ENCODE peak calls at places on chromosomes 7 and 10, in six cellular contexts. C is IMR-90, D is neural crest cell, G is keratinocyte, E is body of pancreas, N is OCI-LY7. M is an unnamed sample.
A peak's percentile ranks its signal among the peaks of the same experiment; 100 is the strongest.

GRCh38 chr10:33509231-33509871 is 174.9 kb upstream of the NRP1 start:
- DNase-seq in C (peak; percentile 84), D (no peak), G (peak; percentile 77), E (peak; percentile 70), N (no peak), M (no peak)

GRCh38 chr10:94936721-94937120 is 1.7 kb upstream of the CYP2C9 start:
- DNase-seq in C (no peak), D (no peak), G (no peak), E (no peak), N (no peak), M (no peak)

GRCh38 chr7:2635148-2635668 is 3.4 kb downstream of the TTYH3 start:
- DNase-seq in C (no peak), D (no peak), G (no peak), E (no peak), N (no peak), M (no peak)

GRCh38 chr10:35843524-35844171 is 201.6 kb upstream of the FZD8 start:
- DNase-seq in C (no peak), D (no peak), G (no peak), E (no peak), N (no peak), M (peak; percentile 24)

GRCh38 chr7:22001345-22002004 is 55.8 kb upstream of the CDCA7L start:
- DNase-seq in C (peak; percentile 80), D (peak; percentile 57), G (peak; percentile 61), E (no peak), N (peak; percentile 67), M (no peak)

GRCh38 chr10:13885238-13885990 is 298.6 kb downstream of the PRPF18 start:
- DNase-seq in C (no peak), D (peak; percentile 16), G (no peak), E (no peak), N (no peak), M (no peak)

GRCh38 chr10:96832721-96833219 is 672 bp downstream of the LCOR start:
- DNase-seq in C (peak; percentile 67), D (peak; percentile 76), G (no peak), E (peak; percentile 83), N (peak; percentile 88), M (peak; percentile 91)

GRCh38 chr10:34667177-34667576 is 147.9 kb downstream of the PARD3 start:
- DNase-seq in C (no peak), D (no peak), G (no peak), E (no peak), N (no peak), M (no peak)

GRCh38 chr7:40586197-40586596 is 451.4 kb downstream of the SUGCT start:
- DNase-seq in C (peak; percentile 83), D (no peak), G (peak; percentile 21), E (no peak), N (no peak), M (no peak)

GRCh38 chr7:2202901-2203550 is 29.7 kb downstream of the MAD1L1 start:
- DNase-seq in C (no peak), D (no peak), G (no peak), E (no peak), N (no peak), M (no peak)

GRCh38 chr10:79069325-79070090 is 742 bp downstream of the ZMIZ1 start:
- DNase-seq in C (no peak), D (peak; percentile 22), G (no peak), E (peak; percentile 45), N (peak; percentile 44), M (peak; percentile 59)

GRCh38 chr7:134669845-134670373 is 23.3 kb downstream of the BPGM start:
- DNase-seq in C (peak; percentile 96), D (no peak), G (peak; percentile 91), E (peak; percentile 71), N (peak; percentile 10), M (no peak)

GRCh38 chr10:58733436-58733835 is 220.8 kb downstream of the BICC1 start:
- DNase-seq in C (no peak), D (no peak), G (no peak), E (no peak), N (no peak), M (peak; percentile 17)

GRCh38 chr7:157004050-157004838 is 6.2 kb downstream of the MNX1 start:
- DNase-seq in C (peak; percentile 13), D (no peak), G (no peak), E (peak; percentile 34), N (no peak), M (peak; percentile 67)

GRCh38 chr7:150388306-150388705 is 9.2 kb downstream of the ZNF775 start:
- DNase-seq in C (no peak), D (no peak), G (no peak), E (no peak), N (no peak), M (no peak)

GRCh38 chr10:133379152-133379800 is at the start of gene PAOX:
- DNase-seq in C (peak; percentile 46), D (peak; percentile 55), G (no peak), E (peak; percentile 81), N (peak; percentile 43), M (peak; percentile 79)

GRCh38 chr7:101564778-101565211 is 64.3 kb downstream of the MYL10 start:
- DNase-seq in C (no peak), D (no peak), G (no peak), E (no peak), N (no peak), M (no peak)

GRCh38 chr10:119386666-119387065 is 155.9 kb downstream of the RGS10 start:
- DNase-seq in C (no peak), D (no peak), G (no peak), E (no peak), N (no peak), M (no peak)

GRCh38 chr10:48811917-48812316 is 127.2 kb downstream of the WDFY4 start:
- DNase-seq in C (no peak), D (no peak), G (no peak), E (no peak), N (no peak), M (no peak)

GRCh38 chr10:29923416-29923970 is 135.9 kb downstream of the JCAD start:
- DNase-seq in C (no peak), D (no peak), G (no peak), E (no peak), N (no peak), M (no peak)

GRCh38 chr10:29929006-29929405 is 130.4 kb downstream of the JCAD start:
- DNase-seq in C (no peak), D (no peak), G (no peak), E (no peak), N (no peak), M (no peak)

GRCh38 chr10:29925771-29926345 is 133.5 kb downstream of the JCAD start:
- DNase-seq in C (no peak), D (no peak), G (no peak), E (no peak), N (no peak), M (peak; percentile 24)

GRCh38 chr10:29924436-29924835 is 134.9 kb downstream of the JCAD start:
- DNase-seq in C (no peak), D (no peak), G (no peak), E (no peak), N (no peak), M (no peak)

DNA sequence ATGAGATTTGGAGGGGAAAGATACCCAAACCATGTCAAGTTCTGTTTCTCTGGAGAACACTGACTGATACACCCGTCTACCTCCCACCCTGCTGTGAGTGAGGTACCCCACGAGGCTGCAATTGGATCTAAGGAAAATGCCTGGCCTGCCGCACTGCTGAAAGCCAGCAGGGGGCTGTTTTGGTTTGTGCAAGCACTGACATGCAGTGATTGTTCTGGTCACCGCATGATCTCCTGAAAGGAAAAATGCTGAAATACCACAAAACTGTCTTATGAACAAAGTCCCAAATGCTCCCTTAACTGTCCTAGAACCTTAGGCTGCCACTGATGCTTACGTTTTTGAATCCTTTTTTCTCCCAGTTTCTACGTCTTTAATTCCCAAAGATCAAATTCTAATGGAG is 132.7 kb downstream of the JCAD start:
- DNase-seq in C (peak; percentile 73), D (peak; percentile 22), G (no peak), E (no peak), N (no peak), M (peak; percentile 49)
- TF ChIP-seq CTCF in C (peak; percentile 79), D (peak; percentile 56), G (peak; percentile 82), E (no peak), N (no peak), M (peak; percentile 47)

DNA sequence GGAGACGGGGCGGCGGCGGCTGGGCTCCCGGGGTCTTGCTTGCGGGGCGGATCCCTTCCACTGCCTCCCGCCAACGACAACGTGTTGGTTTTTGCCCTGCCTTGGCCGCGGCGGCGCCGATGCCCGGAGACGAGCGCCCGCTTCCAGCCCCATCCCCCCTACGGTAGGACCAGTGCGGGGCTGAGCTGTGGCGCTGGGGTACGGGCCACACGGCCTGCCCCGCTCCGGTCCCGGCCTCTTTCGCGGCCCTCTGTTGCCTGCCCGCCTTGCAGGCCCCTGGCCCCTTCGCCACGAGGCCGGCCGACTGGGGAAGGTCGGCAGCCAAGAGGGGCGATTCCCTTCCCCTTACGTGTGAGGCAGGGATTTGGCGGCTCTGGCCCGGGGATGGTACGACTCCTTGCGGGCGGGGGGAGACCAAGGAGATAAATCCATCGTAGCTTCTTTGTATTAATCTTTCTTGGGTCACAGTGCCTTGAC is 488 bp downstream of the EIF4H start:
- DNase-seq in C (peak; percentile 51), D (no peak), G (no peak), E (peak; percentile 40), N (peak; percentile 59), M (peak; percentile 62)
- TF ChIP-seq CTCF in C (no peak), D (no peak), G (no peak), E (no peak), N (peak; percentile 19), M (no peak)

GRCh38 chr10:3452234-3452633 is 279.7 kb upstream of the PITRM1 start:
- DNase-seq in C (peak; percentile 97), D (no peak), G (no peak), E (no peak), N (no peak), M (no peak)
- TF ChIP-seq CTCF in C (peak; percentile 68), D (peak; percentile 49), G (peak; percentile 14), E (no peak), N (peak; percentile 15), M (no peak)

GRCh38 chr10:63133787-63134557 is 844 bp downstream of the NRBF2 start:
- DNase-seq in C (peak; percentile 53), D (no peak), G (no peak), E (no peak), N (peak; percentile 71), M (no peak)

GRCh38 chr10:63132651-63133055 is 475 bp upstream of the NRBF2 start:
- DNase-seq in C (no peak), D (no peak), G (no peak), E (no peak), N (no peak), M (no peak)

GRCh38 chr10:63137306-63137705 is 4.2 kb downstream of the NRBF2 start:
- DNase-seq in C (peak; percentile 69), D (no peak), G (no peak), E (no peak), N (no peak), M (no peak)

GRCh38 chr10:63129888-63130287 is 3.2 kb upstream of the NRBF2 start:
- DNase-seq in C (no peak), D (no peak), G (no peak), E (no peak), N (no peak), M (no peak)

DNA sequence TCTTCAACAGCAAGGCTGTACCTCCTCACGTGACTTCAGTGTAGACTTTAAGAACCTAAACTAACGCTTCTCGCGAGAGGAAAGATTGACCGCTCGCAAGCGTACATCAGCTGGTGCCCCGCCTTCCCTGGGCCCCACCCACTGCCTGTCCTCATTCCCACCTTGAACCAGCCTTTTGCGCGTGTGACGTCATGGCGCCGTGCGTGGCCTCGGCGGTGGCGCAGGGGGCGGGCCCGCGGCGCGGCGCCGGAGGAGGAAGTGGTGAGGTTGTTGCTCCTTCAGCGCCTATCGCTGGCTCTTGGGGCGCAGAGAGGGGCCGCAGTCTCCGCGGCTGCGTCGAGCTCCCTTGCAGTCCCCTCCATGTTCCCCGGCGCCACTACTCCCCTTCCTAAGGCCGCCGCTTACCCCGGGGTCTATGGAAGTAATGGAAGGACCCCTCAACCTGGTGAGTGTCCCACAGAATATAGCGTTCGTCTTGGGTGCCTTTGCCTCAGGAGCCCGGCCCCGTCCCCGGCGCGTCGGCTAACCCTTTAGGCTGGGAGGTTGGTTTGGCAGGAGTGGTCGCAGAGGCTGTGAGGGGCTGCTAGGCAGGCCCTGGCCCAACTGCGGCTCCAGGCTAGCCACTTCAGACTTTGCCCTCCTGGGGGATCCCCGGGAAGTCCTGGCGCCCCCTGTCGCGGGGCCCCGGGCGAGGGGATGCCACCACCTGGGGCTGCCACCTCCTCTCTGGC is at the start of gene NRBF2:
- DNase-seq in C (peak; percentile 97), D (peak; percentile 90), G (peak; percentile 97), E (peak; percentile 99), N (peak; percentile 99), M (peak; percentile 98)
- TF ChIP-seq CTCF in C (peak; percentile 32), D (peak; percentile 43), G (peak; percentile 20), E (no peak), N (peak; percentile 64), M (no peak)